ENCODE peak calls at places on chromosomes 16 and 17, in eight cellular contexts. K is IMR-90, P is HCT116, U is stomach, A is HepG2, O is sigmoid colon, N is breast epithelium, Z is esophagus squamous epithelium. T is an unnamed sample.

GRCh38 chr16:15897386-15897785 is 9.0 kb upstream of the CEP20 start:
- DNase-seq in A (no peak), Z (no peak), U (no peak), N (no peak), K (no peak), O (no peak), P (no peak), T (no peak)

GRCh38 chr16:3305109-3306068 is at the start of the genes TIGD7 and ZNF75A:
- DNase-seq in P (peak), U (peak), N (peak), O (peak), Z (peak), K (peak), A (no peak), T (peak)

GRCh38 chr17:80866050-80866793 is 125.4 kb upstream of the CHMP6 start:
- DNase-seq in Z (no peak), P (peak), K (peak), N (peak), A (peak), O (peak), U (peak), T (no peak)

GRCh38 chr17:75684924-75685323 is 17.8 kb downstream of the SAP30BP start:
- DNase-seq in A (no peak), U (peak), P (no peak), Z (no peak), K (no peak), O (peak), N (no peak), T (no peak)

GRCh38 chr16:16150117-16150877 is 73.0 kb downstream of the ABCC6 start:
- DNase-seq in K (peak), A (no peak), N (no peak), U (no peak), P (no peak), O (peak), Z (no peak), T (no peak)

GRCh38 chr17:77827039-77827438 is 131.5 kb upstream of the TNRC6C start:
- DNase-seq in N (no peak), A (no peak), O (peak), P (no peak), Z (no peak), U (no peak), K (no peak), T (no peak)

GRCh38 chr16:68200120-68200783 is 35.7 kb downstream of the ESRP2 start:
- DNase-seq in O (no peak), K (peak), P (no peak), Z (no peak), A (no peak), U (no peak), N (no peak), T (no peak)

GRCh38 chr16:2537451-2538379 is at the start of gene PDPK1:
- DNase-seq in K (peak), O (peak), N (peak), P (peak), Z (no peak), A (peak), U (peak), T (peak)

GRCh38 chr17:45759761-45760160 is 24.4 kb upstream of the CRHR1 start:
- DNase-seq in U (no peak), N (no peak), Z (no peak), O (no peak), A (no peak), P (peak), K (no peak), T (no peak)

GRCh38 chr17:3710951-3711383 is 12.7 kb upstream of the HASPIN start:
- DNase-seq in O (no peak), U (no peak), P (no peak), Z (no peak), N (no peak), K (peak), A (no peak), T (no peak)

GRCh38 chr16:21697032-21697431 is 33.3 kb downstream of the OTOA start:
- DNase-seq in Z (no peak), A (no peak), U (no peak), N (no peak), K (no peak), O (no peak), P (no peak), T (no peak)

GRCh38 chr17:22300731-22301352 is 608.5 kb downstream of the KCNJ18 start:
- DNase-seq in Z (no peak), N (no peak), P (no peak), U (no peak), A (no peak), K (no peak), O (no peak), T (no peak)

GRCh38 chr16:55830658-55831294 is 2.1 kb downstream of the CES1 start:
- DNase-seq in A (no peak), U (no peak), O (no peak), P (no peak), Z (no peak), K (no peak), N (no peak), T (no peak)

GRCh38 chr17:60473788-60474187 is 51.5 kb downstream of the CHCT1 start:
- DNase-seq in A (no peak), K (peak), O (no peak), U (no peak), N (no peak), Z (no peak), P (no peak), T (no peak)

GRCh38 chr17:79840204-79840988 is 1.2 kb upstream of the CBX4 start:
- DNase-seq in A (no peak), N (no peak), O (peak), Z (no peak), K (peak), P (no peak), U (peak), T (peak)

GRCh38 chr16:74123826-74124225 is 172.8 kb upstream of the PSMD7 start:
- DNase-seq in P (no peak), A (no peak), O (no peak), K (no peak), U (no peak), Z (no peak), N (no peak), T (no peak)

GRCh38 chr16:51151435-51151950 is 423 bp upstream of the SALL1 start:
- DNase-seq in K (peak), O (no peak), N (no peak), U (peak), A (peak), Z (no peak), P (no peak), T (no peak)

GRCh38 chr17:45844695-45845375 is at the start of gene SPPL2C:
- DNase-seq in N (no peak), K (no peak), P (no peak), Z (no peak), O (no peak), U (no peak), A (no peak), T (no peak)

GRCh38 chr16:87918314-87918713 is 18.0 kb downstream of the CA5A start:
- DNase-seq in P (no peak), K (no peak), U (no peak), O (peak), A (no peak), N (no peak), Z (no peak), T (peak)

GRCh38 chr16:23302045-23302956 is at the start of gene SCNN1B:
- DNase-seq in A (no peak), K (no peak), Z (no peak), P (no peak), O (no peak), N (no peak), U (peak), T (no peak)
- TF ChIP-seq POLR2A in A (no peak), K (no peak), Z (no peak), P (no peak), O (no peak), N (no peak), U (no peak), T (no peak)

GRCh38 chr17:44119798-44120197 is 3.6 kb downstream of the HDAC5 start:
- DNase-seq in Z (no peak), N (no peak), O (no peak), K (no peak), A (no peak), P (no peak), U (no peak), T (no peak)
- H3K4me3 ChIP-seq in Z (no peak), N (no peak), O (no peak), K (no peak), A (no peak), P (no peak), U (no peak), T (no peak)

DNA sequence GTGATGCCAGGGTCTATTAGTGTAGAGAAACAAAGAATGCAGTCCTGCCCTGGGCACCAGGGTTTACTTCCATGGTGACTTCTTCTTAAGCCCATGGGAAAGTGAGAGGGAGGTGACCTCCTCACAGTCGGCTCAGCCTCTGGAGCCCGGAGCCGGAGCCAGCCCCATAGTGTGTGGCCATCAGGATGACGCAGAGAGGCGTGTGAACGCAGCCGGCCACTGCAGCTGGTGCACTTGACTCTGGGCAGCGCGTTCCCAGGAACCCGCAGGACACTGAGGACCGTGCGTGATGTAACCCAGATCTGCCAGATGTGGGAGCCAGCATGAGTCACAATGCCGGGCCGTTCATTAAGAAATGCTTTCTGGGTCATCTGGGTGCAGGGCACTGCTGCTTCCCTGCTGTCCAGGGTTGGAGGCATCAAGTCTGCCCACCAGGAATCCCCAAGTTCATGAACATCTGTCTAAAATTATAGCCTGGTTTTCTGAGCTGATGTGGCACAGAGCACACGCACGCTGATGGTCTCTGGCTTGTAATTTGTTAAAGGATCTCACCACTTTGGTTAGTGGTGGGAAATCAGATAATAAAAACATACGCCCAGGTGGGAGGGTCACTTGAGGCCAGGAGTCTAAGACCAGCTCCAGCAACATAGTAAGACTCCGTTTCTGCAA is 114.1 kb downstream of the PITPNC1 start:
- DNase-seq in Z (no peak), N (peak), A (peak), O (peak), P (peak), K (peak), U (peak), T (peak)
- TF ChIP-seq POLR2A in Z (peak), N (no peak), A (no peak), O (no peak), P (no peak), K (peak), U (no peak), T (no peak)

GRCh38 chr17:39787743-39788484 is 50.2 kb downstream of the GRB7 start:
- DNase-seq in A (no peak), N (no peak), P (no peak), O (no peak), Z (no peak), U (no peak), K (no peak), T (no peak)

GRCh38 chr17:39794249-39794970 is 56.7 kb downstream of the GRB7 start:
- DNase-seq in O (no peak), U (peak), Z (no peak), A (no peak), N (no peak), P (no peak), K (no peak), T (no peak)

GRCh38 chr17:39791296-39791992 is 53.7 kb downstream of the GRB7 start:
- DNase-seq in O (no peak), K (no peak), U (no peak), Z (no peak), P (no peak), A (no peak), N (no peak), T (no peak)

GRCh38 chr17:39792523-39793221 is 54.9 kb downstream of the GRB7 start:
- DNase-seq in N (no peak), O (no peak), P (no peak), U (no peak), A (no peak), Z (no peak), K (no peak), T (no peak)

GRCh38 chr17:39793473-39793872 is 55.7 kb downstream of the GRB7 start:
- DNase-seq in P (no peak), Z (no peak), N (no peak), U (no peak), A (no peak), K (no peak), O (no peak), T (no peak)
- H3K4me3 ChIP-seq in P (no peak), Z (no peak), N (no peak), U (no peak), A (no peak), K (no peak), O (no peak), T (no peak)

T was measured in suprapubic skin.